ENCODE peak calls at places on chromosomes 3 and 15, in eight cellular contexts. Y is EH; C is RCC 7860; W is H1; U is stimulated activated CD4-positive, alpha-beta T cell treated with anti-CD3 and anti-CD28 coated beads, Interleukin-1b, Interleukin-23, amount 100 ng/mL, for 24 hours; Q is GM04504; M is effector memory CD8-positive, alpha-beta T cell; A is foreskin keratinocyte. J is an unnamed sample.

GRCh38 chr15:26838742-26839460 is 28.0 kb upstream of the GABRA5 start:
- DNase-seq in Y (no peak), U (no peak), C (no peak), M (no peak), A (no peak), Q (no peak), W (peak), J (no peak)

GRCh38 chr3:46545695-46546630 is 20.1 kb downstream of the LRRC2 start:
- DNase-seq in Q (no peak), Y (no peak), A (no peak), M (no peak), C (no peak), W (no peak), U (no peak), J (no peak)

GRCh38 chr3:188796122-188796631 is 375.6 kb upstream of the TPRG1 start:
- DNase-seq in M (no peak), W (no peak), Q (peak), A (peak), C (peak), Y (peak), U (no peak), J (no peak)

GRCh38 chr3:193980326-193980725 is 155.6 kb upstream of the HES1 start:
- DNase-seq in A (no peak), Q (no peak), Y (no peak), M (no peak), U (no peak), C (no peak), W (no peak), J (no peak)

GRCh38 chr3:113747719-113748046 is 848 bp downstream of the ATP6V1A start:
- DNase-seq in W (no peak), U (peak), M (no peak), A (peak), Y (peak), C (no peak), Q (no peak), J (no peak)

GRCh38 chr3:11721114-11721440 is 77.4 kb upstream of the VGLL4 start:
- DNase-seq in Q (no peak), U (no peak), A (peak), C (no peak), W (no peak), M (no peak), Y (peak), J (no peak)

GRCh38 chr15:62745621-62746180 is 296.8 kb upstream of the TPM1 start:
- DNase-seq in U (no peak), Y (no peak), M (no peak), W (no peak), A (no peak), Q (no peak), C (no peak), J (no peak)

GRCh38 chr3:111012388-111013248 is 59.0 kb upstream of the NECTIN3 start:
- DNase-seq in M (no peak), Y (peak), W (no peak), A (peak), C (no peak), Q (no peak), U (no peak), J (no peak)

GRCh38 chr3:37668431-37668830 is 193.2 kb upstream of the CTDSPL start:
- DNase-seq in A (no peak), W (no peak), M (no peak), C (no peak), Q (no peak), U (no peak), Y (peak), J (no peak)

GRCh38 chr3:21152555-21152954 is 598.5 kb downstream of the ZNF385D start:
- DNase-seq in Y (no peak), Q (no peak), U (no peak), C (no peak), W (no peak), M (no peak), A (no peak), J (no peak)

GRCh38 chr3:128619146-128619890 is 31.3 kb downstream of the RPN1 start:
- DNase-seq in U (no peak), A (peak), W (no peak), Q (peak), M (no peak), Y (peak), C (peak), J (peak)

GRCh38 chr3:195856410-195857084 is 44.8 kb upstream of the MUC4 start:
- DNase-seq in C (no peak), Q (no peak), A (no peak), Y (no peak), W (no peak), M (no peak), U (no peak), J (no peak)

GRCh38 chr3:140809326-140809725 is 131.5 kb downstream of the TRIM42 start:
- DNase-seq in C (no peak), M (no peak), U (no peak), Y (no peak), W (no peak), Q (no peak), A (no peak), J (no peak)

GRCh38 chr3:131477813-131478212 is 25.0 kb downstream of the MRPL3 start:
- DNase-seq in Q (no peak), M (no peak), Y (no peak), W (no peak), C (no peak), A (no peak), U (no peak), J (no peak)

GRCh38 chr15:87919064-87919463 is 337.5 kb downstream of the NTRK3 start:
- DNase-seq in Y (no peak), C (no peak), U (no peak), Q (no peak), W (no peak), M (no peak), A (no peak), J (no peak)

GRCh38 chr15:85646538-85647091 is 148.1 kb downstream of the KLHL25 start:
- DNase-seq in A (peak), C (peak), Y (peak), U (no peak), Q (peak), M (peak), W (no peak), J (no peak)

GRCh38 chr3:148211725-148212124 is 486.0 kb upstream of the AGTR1 start:
- DNase-seq in Y (peak), M (no peak), U (no peak), W (no peak), A (peak), Q (peak), C (no peak), J (peak)

GRCh38 chr3:14491396-14492190 is 48.5 kb downstream of the GRIP2 start:
- DNase-seq in M (no peak), W (no peak), A (no peak), Q (no peak), U (no peak), Y (no peak), C (no peak), J (no peak)

GRCh38 chr15:64247906-64248541 is 85.2 kb upstream of the PPIB start:
- DNase-seq in U (no peak), C (peak), Y (peak), A (peak), M (peak), Q (peak), W (no peak), J (peak)

GRCh38 chr3:132290833-132291232 is 26.4 kb upstream of the ACP3 start:
- DNase-seq in Y (peak), Q (peak), M (no peak), A (peak), C (no peak), U (no peak), W (no peak), J (peak)

GRCh38 chr3:58116161-58116955 is 94.4 kb downstream of the DNASE1L3 start:
- DNase-seq in W (no peak), A (no peak), Q (no peak), M (peak), C (no peak), U (no peak), Y (no peak), J (no peak)

GRCh38 chr3:140285380-140285779 is 350.4 kb downstream of the CLSTN2 start:
- DNase-seq in Q (no peak), W (no peak), Y (no peak), C (no peak), U (no peak), M (no peak), A (no peak), J (no peak)

GRCh38 chr3:10391391-10391790 is 70.5 kb upstream of the SEC13 start:
- DNase-seq in A (no peak), Y (no peak), Q (no peak), C (no peak), M (no peak), W (no peak), U (no peak), J (no peak)

GRCh38 chr3:126536126-126536525 is 12.2 kb downstream of the CHST13 start:
- DNase-seq in U (no peak), M (no peak), W (no peak), C (no peak), Q (no peak), A (no peak), Y (no peak), J (no peak)